ENCODE peak calls at places on chromosome 6, in seven cellular contexts. Q is NT2/D1, N is kidney, M is mesendoderm, D is GM23248, R is SK-N-SH, X is astrocyte. Z is an unnamed sample.

GRCh38 chr6:169701218-169701952 is 444 bp downstream of the WDR27 start:
- DNase-seq in Q (no peak), N (no peak), M (no peak), D (no peak), R (peak), X (peak), Z (no peak)

GRCh38 chr6:1890071-1890470 is 280.4 kb downstream of the FOXC1 start:
- DNase-seq in Q (no peak), N (no peak), M (no peak), D (no peak), R (no peak), X (peak), Z (no peak)

GRCh38 chr6:111591370-111591900 is 14.2 kb downstream of the TRAF3IP2 start:
- DNase-seq in Q (no peak), N (peak), M (no peak), D (peak), R (peak), X (peak), Z (no peak)

GRCh38 chr6:169172435-169172834 is 81.2 kb downstream of the THBS2 start:
- DNase-seq in Q (no peak), N (peak), M (no peak), D (peak), R (no peak), X (peak), Z (no peak)

GRCh38 chr6:6925391-6926164 is 182.2 kb upstream of the RREB1 start:
- DNase-seq in Q (no peak), N (no peak), M (no peak), D (peak), R (no peak), X (peak), Z (no peak)

GRCh38 chr6:106509420-106510089 is 119.7 kb downstream of the RTN4IP1 start:
- DNase-seq in Q (no peak), N (no peak), M (peak), D (no peak), R (peak), X (no peak), Z (peak)

GRCh38 chr6:9161731-9162130 is 726.4 kb upstream of the SLC35B3 start:
- DNase-seq in Q (no peak), N (no peak), M (no peak), D (no peak), R (no peak), X (no peak), Z (no peak)

GRCh38 chr6:101226677-101227135 is 166.8 kb upstream of the GRIK2 start:
- DNase-seq in Q (peak), N (peak), M (peak), D (peak), R (no peak), X (peak), Z (peak)

GRCh38 chr6:11772109-11772830 is 6.3 kb downstream of the ADTRP start:
- DNase-seq in Q (no peak), N (no peak), M (peak), D (peak), R (no peak), X (peak), Z (peak)

GRCh38 chr6:111487656-111488055 is 4.6 kb upstream of the REV3L start:
- DNase-seq in Q (no peak), N (no peak), M (no peak), D (peak), R (no peak), X (peak), Z (no peak)

GRCh38 chr6:156639023-156639728 is 138.0 kb upstream of the ARID1B start:
- DNase-seq in Q (no peak), N (no peak), M (no peak), D (no peak), R (no peak), X (peak), Z (no peak)
- H3K9ac ChIP-seq in Q (no peak), N (no peak), M (no peak), D (no peak), R (no peak), X (no peak), Z (no peak)

GRCh38 chr6:138973481-138974140 is 14.4 kb downstream of the REPS1 start:
- DNase-seq in Q (no peak), N (no peak), M (no peak), D (peak), R (no peak), X (peak), Z (no peak)
- H3K9ac ChIP-seq in Q (no peak), N (no peak), M (no peak), D (peak), R (peak), X (peak), Z (no peak)

GRCh38 chr6:157823523-157824370 is 701 bp downstream of the SNX9 start:
- DNase-seq in Q (no peak), N (peak), M (peak), D (peak), R (peak), X (peak), Z (peak)
- H3K9ac ChIP-seq in Q (peak), N (peak), M (peak), D (peak), R (peak), X (peak), Z (peak)

GRCh38 chr6:137913996-137914529 is 47.0 kb downstream of the TNFAIP3 start:
- DNase-seq in Q (no peak), N (no peak), M (no peak), D (no peak), R (no peak), X (no peak), Z (no peak)

GRCh38 chr6:137911675-137912158 is 44.7 kb downstream of the TNFAIP3 start:
- DNase-seq in Q (no peak), N (no peak), M (no peak), D (no peak), R (no peak), X (no peak), Z (no peak)

GRCh38 chr6:137914530-137915193 is 47.6 kb downstream of the TNFAIP3 start:
- DNase-seq in Q (no peak), N (no peak), M (no peak), D (no peak), R (no peak), X (no peak), Z (no peak)

GRCh38 chr6:137912813-137913212 is 45.8 kb downstream of the TNFAIP3 start:
- DNase-seq in Q (no peak), N (no peak), M (no peak), D (no peak), R (no peak), X (no peak), Z (no peak)

DNA sequence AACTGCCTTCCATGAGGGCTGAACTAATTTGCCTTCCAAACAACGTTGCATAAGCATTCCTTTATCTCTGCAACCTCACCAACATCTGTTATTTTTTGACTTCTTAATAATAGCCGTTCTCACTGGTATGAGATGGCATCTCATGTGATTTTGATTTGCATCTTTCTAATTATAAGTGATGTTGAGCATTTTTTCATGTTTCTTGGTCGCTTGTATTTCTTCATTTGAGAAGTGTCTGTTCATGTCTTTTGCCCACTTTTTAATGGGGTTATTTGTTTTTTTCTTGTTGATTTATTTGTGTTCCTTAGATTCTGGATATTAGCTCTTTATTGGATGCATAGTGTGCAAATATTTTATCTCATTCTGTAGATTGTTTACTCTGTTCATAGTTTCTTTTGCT is 46.4 kb downstream of the TNFAIP3 start:
- DNase-seq in Q (no peak), N (no peak), M (no peak), D (no peak), R (no peak), X (no peak), Z (no peak)
- H3K9ac ChIP-seq in Q (no peak), N (no peak), M (no peak), D (no peak), R (no peak), X (no peak), Z (no peak)

DNA sequence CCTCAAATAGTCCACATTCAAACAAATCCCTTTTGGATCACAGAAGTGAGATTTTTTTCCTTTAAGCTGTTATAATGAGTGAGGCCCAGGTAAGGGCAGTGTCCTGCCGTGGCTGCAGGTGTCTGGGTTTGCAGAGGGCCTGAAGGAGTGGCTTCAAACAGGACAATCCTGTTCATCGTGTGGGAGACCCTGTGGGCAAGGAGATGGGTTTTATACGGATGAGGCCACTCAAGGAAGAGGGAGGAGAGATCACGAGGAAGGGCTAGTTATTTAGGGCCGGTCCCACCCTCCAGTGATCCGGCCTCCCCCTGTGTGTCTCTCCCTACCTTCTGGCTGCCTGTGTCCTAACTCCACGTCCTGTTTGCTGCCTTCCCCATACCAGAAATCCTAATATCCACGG is 33.8 kb downstream of the PPP1R14C start:
- DNase-seq in Q (no peak), N (no peak), M (no peak), D (no peak), R (no peak), X (no peak), Z (no peak)
- H3K9ac ChIP-seq in Q (no peak), N (no peak), M (no peak), D (no peak), R (no peak), X (no peak), Z (no peak)

DNA sequence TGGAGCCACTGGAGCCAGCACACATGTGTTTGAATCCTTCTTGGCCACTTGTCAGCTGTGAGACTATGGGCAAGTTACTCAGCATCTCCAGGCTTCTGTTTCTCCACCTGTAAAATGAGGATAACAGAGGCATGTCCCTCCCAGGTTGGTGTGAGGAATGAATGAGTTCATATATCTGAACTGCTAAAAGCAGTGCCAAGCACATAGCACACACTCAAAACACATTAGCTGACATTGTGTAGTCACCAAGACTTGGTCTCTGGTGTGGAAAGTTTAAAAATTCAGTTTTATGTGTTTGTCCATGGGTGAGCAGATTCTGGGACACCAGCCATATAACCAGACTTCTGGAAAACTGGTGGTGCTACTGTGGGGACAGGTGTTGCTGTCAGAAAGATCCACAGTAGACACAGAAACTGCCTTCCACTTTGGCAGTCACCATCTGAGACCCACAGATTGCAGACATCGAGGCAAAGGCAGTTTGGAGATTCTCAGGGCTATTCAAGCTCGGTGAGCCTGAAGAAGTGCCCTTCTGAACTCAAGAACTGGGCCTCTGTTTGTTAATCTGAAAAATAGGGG is 115.8 kb downstream of the MRPL14 start:
- DNase-seq in Q (no peak), N (no peak), M (no peak), D (peak), R (no peak), X (peak), Z (peak)
- H3K9ac ChIP-seq in Q (no peak), N (no peak), M (no peak), D (peak), R (peak), X (peak), Z (no peak)

Z was measured in endodermal cell.